ENCODE peak calls at places on chromosome 5, in seven cellular contexts. One of them, this sample, is unnamed.

GRCh38 chr5:142542906-142543305 is 143.0 kb downstream of the FGF1 start:
- DNase-seq in caudate nucleus: no peak
- DNase-seq in stimulated activated CD8-positive, alpha-beta memory T cell treated with anti-CD3 and anti-CD28 coated beads, Interleukin-15, amount 100 ng/mL, for 4 hours: no peak
- DNase-seq in CD4-positive, CD25-positive, alpha-beta regulatory T cell: no peak
- DNase-seq in esophagus squamous epithelium: no peak
- DNase-seq in T follicular helper cell: no peak
- DNase-seq in T-helper 2 cell: no peak
- DNase-seq in this sample: no peak

GRCh38 chr5:172078726-172079345 is 72.4 kb upstream of the FBXW11 start:
- DNase-seq in T-helper 2 cell: no peak
- DNase-seq in T follicular helper cell: no peak
- DNase-seq in stimulated activated CD8-positive, alpha-beta memory T cell treated with anti-CD3 and anti-CD28 coated beads, Interleukin-15, amount 100 ng/mL, for 4 hours: no peak
- DNase-seq in esophagus squamous epithelium: no peak
- DNase-seq in CD4-positive, CD25-positive, alpha-beta regulatory T cell: no peak
- DNase-seq in caudate nucleus: no peak
- DNase-seq in this sample: no peak

GRCh38 chr5:179314606-179315355 is 30.5 kb downstream of the ADAMTS2 start:
- DNase-seq in CD4-positive, CD25-positive, alpha-beta regulatory T cell: no peak
- DNase-seq in stimulated activated CD8-positive, alpha-beta memory T cell treated with anti-CD3 and anti-CD28 coated beads, Interleukin-15, amount 100 ng/mL, for 4 hours: no peak
- DNase-seq in T follicular helper cell: no peak
- DNase-seq in esophagus squamous epithelium: no peak
- DNase-seq in T-helper 2 cell: no peak
- DNase-seq in caudate nucleus: no peak
- DNase-seq in this sample: no peak

GRCh38 chr5:140114341-140115185 is 654 bp downstream of the PURA start:
- DNase-seq in T follicular helper cell: peak
- DNase-seq in esophagus squamous epithelium: no peak
- DNase-seq in stimulated activated CD8-positive, alpha-beta memory T cell treated with anti-CD3 and anti-CD28 coated beads, Interleukin-15, amount 100 ng/mL, for 4 hours: peak
- DNase-seq in CD4-positive, CD25-positive, alpha-beta regulatory T cell: peak
- DNase-seq in T-helper 2 cell: peak
- DNase-seq in caudate nucleus: peak
- DNase-seq in this sample: peak

GRCh38 chr5:117488976-117489500 is 914.4 kb upstream of the SEMA6A start:
- DNase-seq in esophagus squamous epithelium: no peak
- DNase-seq in caudate nucleus: no peak
- DNase-seq in T follicular helper cell: no peak
- DNase-seq in CD4-positive, CD25-positive, alpha-beta regulatory T cell: no peak
- DNase-seq in stimulated activated CD8-positive, alpha-beta memory T cell treated with anti-CD3 and anti-CD28 coated beads, Interleukin-15, amount 100 ng/mL, for 4 hours: no peak
- DNase-seq in T-helper 2 cell: no peak
- DNase-seq in this sample: no peak

GRCh38 chr5:77718934-77719610 is 57.1 kb downstream of the TBCA start:
- DNase-seq in esophagus squamous epithelium: no peak
- DNase-seq in T-helper 2 cell: no peak
- DNase-seq in stimulated activated CD8-positive, alpha-beta memory T cell treated with anti-CD3 and anti-CD28 coated beads, Interleukin-15, amount 100 ng/mL, for 4 hours: no peak
- DNase-seq in CD4-positive, CD25-positive, alpha-beta regulatory T cell: peak
- DNase-seq in caudate nucleus: no peak
- DNase-seq in T follicular helper cell: no peak
- DNase-seq in this sample: peak

GRCh38 chr5:79868271-79868670 is 122.8 kb downstream of the MTX3 start:
- DNase-seq in T-helper 2 cell: no peak
- DNase-seq in esophagus squamous epithelium: no peak
- DNase-seq in T follicular helper cell: no peak
- DNase-seq in caudate nucleus: no peak
- DNase-seq in CD4-positive, CD25-positive, alpha-beta regulatory T cell: no peak
- DNase-seq in stimulated activated CD8-positive, alpha-beta memory T cell treated with anti-CD3 and anti-CD28 coated beads, Interleukin-15, amount 100 ng/mL, for 4 hours: no peak
- DNase-seq in this sample: no peak

GRCh38 chr5:26761040-26761439 is 277.3 kb downstream of the CDH9 start:
- DNase-seq in CD4-positive, CD25-positive, alpha-beta regulatory T cell: no peak
- DNase-seq in caudate nucleus: no peak
- DNase-seq in esophagus squamous epithelium: no peak
- DNase-seq in T follicular helper cell: no peak
- DNase-seq in T-helper 2 cell: no peak
- DNase-seq in stimulated activated CD8-positive, alpha-beta memory T cell treated with anti-CD3 and anti-CD28 coated beads, Interleukin-15, amount 100 ng/mL, for 4 hours: no peak
- DNase-seq in this sample: no peak

GRCh38 chr5:135372654-135373381 is 26.2 kb downstream of the MACROH2A1 start:
- DNase-seq in caudate nucleus: no peak
- DNase-seq in T-helper 2 cell: no peak
- DNase-seq in esophagus squamous epithelium: no peak
- DNase-seq in stimulated activated CD8-positive, alpha-beta memory T cell treated with anti-CD3 and anti-CD28 coated beads, Interleukin-15, amount 100 ng/mL, for 4 hours: no peak
- DNase-seq in CD4-positive, CD25-positive, alpha-beta regulatory T cell: no peak
- DNase-seq in T follicular helper cell: no peak
- DNase-seq in this sample: no peak

GRCh38 chr5:7894439-7894838 is 25.5 kb downstream of the MTRR start:
- DNase-seq in stimulated activated CD8-positive, alpha-beta memory T cell treated with anti-CD3 and anti-CD28 coated beads, Interleukin-15, amount 100 ng/mL, for 4 hours: no peak
- DNase-seq in esophagus squamous epithelium: no peak
- DNase-seq in T-helper 2 cell: no peak
- DNase-seq in CD4-positive, CD25-positive, alpha-beta regulatory T cell: no peak
- DNase-seq in caudate nucleus: no peak
- DNase-seq in T follicular helper cell: no peak
- DNase-seq in this sample: no peak

GRCh38 chr5:50958852-50959457 is 292.5 kb downstream of the PARP8 start:
- DNase-seq in esophagus squamous epithelium: no peak
- DNase-seq in T-helper 2 cell: no peak
- DNase-seq in stimulated activated CD8-positive, alpha-beta memory T cell treated with anti-CD3 and anti-CD28 coated beads, Interleukin-15, amount 100 ng/mL, for 4 hours: no peak
- DNase-seq in caudate nucleus: no peak
- DNase-seq in T follicular helper cell: no peak
- DNase-seq in CD4-positive, CD25-positive, alpha-beta regulatory T cell: no peak
- DNase-seq in this sample: no peak

GRCh38 chr5:135110941-135111596 is 77.0 kb upstream of the PITX1 start:
- DNase-seq in T follicular helper cell: no peak
- DNase-seq in esophagus squamous epithelium: no peak
- DNase-seq in caudate nucleus: no peak
- DNase-seq in CD4-positive, CD25-positive, alpha-beta regulatory T cell: no peak
- DNase-seq in stimulated activated CD8-positive, alpha-beta memory T cell treated with anti-CD3 and anti-CD28 coated beads, Interleukin-15, amount 100 ng/mL, for 4 hours: no peak
- DNase-seq in T-helper 2 cell: no peak
- DNase-seq in this sample: no peak

GRCh38 chr5:96236051-96236450 is 197.0 kb downstream of the PCSK1 start:
- DNase-seq in stimulated activated CD8-positive, alpha-beta memory T cell treated with anti-CD3 and anti-CD28 coated beads, Interleukin-15, amount 100 ng/mL, for 4 hours: no peak
- DNase-seq in CD4-positive, CD25-positive, alpha-beta regulatory T cell: no peak
- DNase-seq in T follicular helper cell: no peak
- DNase-seq in T-helper 2 cell: no peak
- DNase-seq in caudate nucleus: no peak
- DNase-seq in esophagus squamous epithelium: no peak
- DNase-seq in this sample: no peak

GRCh38 chr5:148416921-148417320 is 33.2 kb downstream of the FBXO38 start:
- DNase-seq in CD4-positive, CD25-positive, alpha-beta regulatory T cell: no peak
- DNase-seq in caudate nucleus: no peak
- DNase-seq in esophagus squamous epithelium: no peak
- DNase-seq in T follicular helper cell: no peak
- DNase-seq in stimulated activated CD8-positive, alpha-beta memory T cell treated with anti-CD3 and anti-CD28 coated beads, Interleukin-15, amount 100 ng/mL, for 4 hours: no peak
- DNase-seq in T-helper 2 cell: no peak
- DNase-seq in this sample: no peak

GRCh38 chr5:125412051-125412560 is 665.7 kb upstream of the ZNF608 start:
- DNase-seq in CD4-positive, CD25-positive, alpha-beta regulatory T cell: no peak
- DNase-seq in esophagus squamous epithelium: no peak
- DNase-seq in caudate nucleus: peak
- DNase-seq in T follicular helper cell: no peak
- DNase-seq in stimulated activated CD8-positive, alpha-beta memory T cell treated with anti-CD3 and anti-CD28 coated beads, Interleukin-15, amount 100 ng/mL, for 4 hours: no peak
- DNase-seq in T-helper 2 cell: no peak
- DNase-seq in this sample: peak

GRCh38 chr5:72268753-72269410 is 51.2 kb downstream of the MRPS27 start:
- DNase-seq in T-helper 2 cell: peak
- DNase-seq in CD4-positive, CD25-positive, alpha-beta regulatory T cell: peak
- DNase-seq in stimulated activated CD8-positive, alpha-beta memory T cell treated with anti-CD3 and anti-CD28 coated beads, Interleukin-15, amount 100 ng/mL, for 4 hours: no peak
- DNase-seq in caudate nucleus: no peak
- DNase-seq in T follicular helper cell: peak
- DNase-seq in esophagus squamous epithelium: no peak
- DNase-seq in this sample: peak

GRCh38 chr5:55821731-55822512 is 29.2 kb upstream of the IL31RA start:
- DNase-seq in T follicular helper cell: no peak
- DNase-seq in esophagus squamous epithelium: no peak
- DNase-seq in T-helper 2 cell: no peak
- DNase-seq in CD4-positive, CD25-positive, alpha-beta regulatory T cell: no peak
- DNase-seq in caudate nucleus: no peak
- DNase-seq in stimulated activated CD8-positive, alpha-beta memory T cell treated with anti-CD3 and anti-CD28 coated beads, Interleukin-15, amount 100 ng/mL, for 4 hours: no peak
- DNase-seq in this sample: no peak